ENCODE peak calls at places on chromosomes 12 and 14, in four cellular contexts. One of them, this sample, is unnamed.

GRCh38 chr14:91324606-91324950 is 80.1 kb upstream of the GPR68 start:
- DNase-seq in HEK293T: no peak
- DNase-seq in trophoblast cell: no peak
- DNase-seq in neural progenitor cell: no peak
- DNase-seq in this sample: no peak

GRCh38 chr12:52742822-52743457 is 34.2 kb downstream of the KRT76 start:
- DNase-seq in HEK293T: no peak
- DNase-seq in trophoblast cell: no peak
- DNase-seq in neural progenitor cell: no peak
- DNase-seq in this sample: no peak

GRCh38 chr12:27865421-27865820 is 85.4 kb upstream of the MANSC4 start:
- DNase-seq in HEK293T: no peak
- DNase-seq in trophoblast cell: peak
- DNase-seq in neural progenitor cell: no peak
- DNase-seq in this sample: no peak

GRCh38 chr12:43098766-43099550 is 453.0 kb downstream of the ADAMTS20 start:
- DNase-seq in HEK293T: no peak
- DNase-seq in trophoblast cell: no peak
- DNase-seq in neural progenitor cell: no peak
- DNase-seq in this sample: no peak

GRCh38 chr14:32481707-32482106 is 152.6 kb downstream of the AKAP6 start:
- DNase-seq in HEK293T: no peak
- DNase-seq in trophoblast cell: no peak
- DNase-seq in neural progenitor cell: no peak
- DNase-seq in this sample: no peak

GRCh38 chr12:102958830-102959176 is 1.3 kb downstream of the ASCL1 start:
- DNase-seq in HEK293T: no peak
- DNase-seq in trophoblast cell: no peak
- DNase-seq in neural progenitor cell: no peak
- DNase-seq in this sample: no peak

GRCh38 chr12:80445083-80445482 is 1.0 kb downstream of the PTPRQ start:
- DNase-seq in HEK293T: no peak
- DNase-seq in trophoblast cell: peak
- DNase-seq in neural progenitor cell: no peak
- DNase-seq in this sample: no peak

GRCh38 chr14:69716483-69717187 is 50.3 kb upstream of the SRSF5 start:
- DNase-seq in HEK293T: no peak
- DNase-seq in trophoblast cell: peak
- DNase-seq in neural progenitor cell: no peak
- DNase-seq in this sample: no peak

GRCh38 chr12:42915426-42915825 is 325.9 kb upstream of the PRICKLE1 start:
- DNase-seq in HEK293T: no peak
- DNase-seq in trophoblast cell: no peak
- DNase-seq in neural progenitor cell: no peak
- DNase-seq in this sample: no peak

GRCh38 chr14:45185110-45185814 is 49.5 kb downstream of the FANCM start:
- DNase-seq in HEK293T: no peak
- DNase-seq in trophoblast cell: no peak
- DNase-seq in neural progenitor cell: no peak
- DNase-seq in this sample: no peak

GRCh38 chr14:20631023-20631820 is 10.3 kb downstream of the OR6S1 start:
- DNase-seq in HEK293T: peak
- DNase-seq in trophoblast cell: peak
- DNase-seq in neural progenitor cell: peak
- DNase-seq in this sample: no peak

GRCh38 chr14:102749833-102750775 is 27.1 kb upstream of the TRAF3 start:
- DNase-seq in HEK293T: no peak
- DNase-seq in trophoblast cell: no peak
- DNase-seq in neural progenitor cell: peak
- DNase-seq in this sample: no peak

GRCh38 chr12:76220980-76221379 is 127.2 kb downstream of the BBS10 start:
- DNase-seq in HEK293T: no peak
- DNase-seq in trophoblast cell: no peak
- DNase-seq in neural progenitor cell: peak
- DNase-seq in this sample: no peak

GRCh38 chr14:51774209-51774608 is 86.2 kb upstream of the GNG2 start:
- DNase-seq in HEK293T: no peak
- DNase-seq in trophoblast cell: no peak
- DNase-seq in neural progenitor cell: no peak
- DNase-seq in this sample: no peak

GRCh38 chr12:95116773-95117172 is 43.4 kb upstream of the NR2C1 start:
- DNase-seq in HEK293T: no peak
- DNase-seq in trophoblast cell: no peak
- DNase-seq in neural progenitor cell: no peak
- DNase-seq in this sample: no peak

GRCh38 chr12:52191841-52192791 is at the start of gene KRT80:
- DNase-seq in HEK293T: no peak
- DNase-seq in trophoblast cell: peak
- DNase-seq in neural progenitor cell: no peak
- DNase-seq in this sample: peak

GRCh38 chr12:128387811-128388422 is 120.9 kb downstream of the TMEM132C start:
- DNase-seq in HEK293T: peak
- DNase-seq in trophoblast cell: peak
- DNase-seq in neural progenitor cell: peak
- DNase-seq in this sample: peak

GRCh38 chr12:94150483-94151225 is 2.3 kb downstream of the PLXNC1 start:
- DNase-seq in HEK293T: no peak
- DNase-seq in trophoblast cell: no peak
- DNase-seq in neural progenitor cell: peak
- DNase-seq in this sample: peak

GRCh38 chr12:101021911-101022388 is 188.1 kb downstream of the SLC5A8 start:
- DNase-seq in HEK293T: no peak
- DNase-seq in trophoblast cell: peak
- DNase-seq in neural progenitor cell: no peak
- DNase-seq in this sample: no peak

This sample was measured in SK-N-SH.